ENCODE peak calls at places on chromosomes 4 and X, in ten cellular contexts. One of them, this sample, is unnamed.
A peak's percentile ranks its signal among the peaks of the same experiment; 100 is the strongest.

GRCh38 chrX:12843061-12843667 is 23.7 kb upstream of the TLR7 start:
- DNase-seq in M059J: no peak
- DNase-seq in activated T-cell treated with anti-CD3 and anti-CD28 coated beads for 24 hours: no peak
- DNase-seq in A549: no peak
- DNase-seq in tibial nerve: no peak
- DNase-seq in EH: no peak
- DNase-seq in GM03348: no peak
- DNase-seq in A172: no peak
- DNase-seq in H4: no peak
- DNase-seq in amniotic stem cell: no peak
- DNase-seq in this sample: no peak

GRCh38 chr4:151227731-151228130 is 49.2 kb upstream of the PRSS48 start:
- DNase-seq in H4: peak; percentile 11
- DNase-seq in M059J: peak; percentile 59
- DNase-seq in EH: peak; percentile 72
- DNase-seq in A172: peak; percentile 18
- DNase-seq in GM03348: peak; percentile 81
- DNase-seq in tibial nerve: peak; percentile 66
- DNase-seq in amniotic stem cell: peak; percentile 62
- DNase-seq in activated T-cell treated with anti-CD3 and anti-CD28 coated beads for 24 hours: no peak
- DNase-seq in A549: peak; percentile 33
- DNase-seq in this sample: no peak

GRCh38 chrX:129976441-129976840 is 6.0 kb upstream of the BCORL1 start:
- DNase-seq in EH: no peak
- DNase-seq in H4: no peak
- DNase-seq in GM03348: no peak
- DNase-seq in amniotic stem cell: no peak
- DNase-seq in A549: no peak
- DNase-seq in A172: no peak
- DNase-seq in M059J: no peak
- DNase-seq in activated T-cell treated with anti-CD3 and anti-CD28 coated beads for 24 hours: no peak
- DNase-seq in tibial nerve: no peak
- DNase-seq in this sample: no peak

GRCh38 chr4:127936974-127937373 is 28.0 kb downstream of the MFSD8 start:
- DNase-seq in H4: no peak
- DNase-seq in M059J: peak; percentile 53
- DNase-seq in EH: peak; percentile 64
- DNase-seq in tibial nerve: no peak
- DNase-seq in A172: peak; percentile 49
- DNase-seq in GM03348: peak; percentile 52
- DNase-seq in A549: no peak
- DNase-seq in activated T-cell treated with anti-CD3 and anti-CD28 coated beads for 24 hours: no peak
- DNase-seq in amniotic stem cell: peak; percentile 18
- DNase-seq in this sample: no peak

GRCh38 chrX:13752646-13753045 is 18.1 kb downstream of the OFD1 start:
- DNase-seq in tibial nerve: no peak
- DNase-seq in EH: no peak
- DNase-seq in M059J: no peak
- DNase-seq in A172: no peak
- DNase-seq in A549: no peak
- DNase-seq in amniotic stem cell: no peak
- DNase-seq in H4: no peak
- DNase-seq in activated T-cell treated with anti-CD3 and anti-CD28 coated beads for 24 hours: no peak
- DNase-seq in GM03348: no peak
- DNase-seq in this sample: no peak

GRCh38 chr4:117324851-117325491 is 239.6 kb upstream of the TRAM1L1 start:
- DNase-seq in tibial nerve: no peak
- DNase-seq in EH: peak; percentile 17
- DNase-seq in amniotic stem cell: peak; percentile 1
- DNase-seq in activated T-cell treated with anti-CD3 and anti-CD28 coated beads for 24 hours: no peak
- DNase-seq in A549: no peak
- DNase-seq in H4: peak; percentile 94
- DNase-seq in A172: peak; percentile 95
- DNase-seq in M059J: peak; percentile 93
- DNase-seq in GM03348: peak; percentile 16
- DNase-seq in this sample: no peak

GRCh38 chrX:23902419-23902818 is 5.3 kb downstream of the APOO start:
- DNase-seq in amniotic stem cell: peak; percentile 16
- DNase-seq in EH: peak; percentile 67
- DNase-seq in M059J: peak; percentile 61
- DNase-seq in A172: peak; percentile 66
- DNase-seq in A549: peak; percentile 76
- DNase-seq in GM03348: peak; percentile 39
- DNase-seq in activated T-cell treated with anti-CD3 and anti-CD28 coated beads for 24 hours: no peak
- DNase-seq in H4: peak; percentile 34
- DNase-seq in tibial nerve: no peak
- DNase-seq in this sample: no peak

GRCh38 chr4:24559032-24559821 is 25.1 kb downstream of the DHX15 start:
- DNase-seq in GM03348: peak; percentile 24
- DNase-seq in A172: no peak
- DNase-seq in tibial nerve: no peak
- DNase-seq in A549: no peak
- DNase-seq in amniotic stem cell: no peak
- DNase-seq in H4: no peak
- DNase-seq in activated T-cell treated with anti-CD3 and anti-CD28 coated beads for 24 hours: no peak
- DNase-seq in EH: peak; percentile 56
- DNase-seq in M059J: peak; percentile 36
- DNase-seq in this sample: no peak

GRCh38 chrX:142686653-142687283 is 339.0 kb upstream of the SPANXN4 start:
- DNase-seq in M059J: no peak
- DNase-seq in EH: no peak
- DNase-seq in A549: no peak
- DNase-seq in GM03348: no peak
- DNase-seq in tibial nerve: no peak
- DNase-seq in A172: no peak
- DNase-seq in activated T-cell treated with anti-CD3 and anti-CD28 coated beads for 24 hours: no peak
- DNase-seq in H4: no peak
- DNase-seq in amniotic stem cell: no peak
- DNase-seq in this sample: no peak

GRCh38 chrX:108071578-108071977 is 19.8 kb downstream of the PSMD10 start:
- DNase-seq in A172: no peak
- DNase-seq in tibial nerve: no peak
- DNase-seq in amniotic stem cell: no peak
- DNase-seq in activated T-cell treated with anti-CD3 and anti-CD28 coated beads for 24 hours: no peak
- DNase-seq in H4: no peak
- DNase-seq in M059J: no peak
- DNase-seq in EH: no peak
- DNase-seq in GM03348: no peak
- DNase-seq in A549: no peak
- DNase-seq in this sample: no peak

This sample was measured in CD4-positive, alpha-beta T cell.